ENCODE peak calls at places on chromosomes 16 and 17, in four cellular contexts. M is GM12878, I is K562, C is HepG2. B is an unnamed sample.
A peak's percentile ranks its signal among the peaks of the same experiment; 100 is the strongest.

GRCh38 chr17:17028878-17029535 is 13.2 kb upstream of the MPRIP start:
- DNase-seq in I (no peak), C (peak; percentile 63), M (no peak), B (no peak)

GRCh38 chr17:45956090-45956489 is 43.0 kb upstream of the STH start:
- DNase-seq in C (no peak), M (no peak), I (no peak), B (no peak)

GRCh38 chr16:13897806-13898205 is 22.1 kb upstream of the ERCC4 start:
- DNase-seq in C (no peak), M (no peak), I (no peak), B (no peak)

GRCh38 chr16:28136751-28137434 is 73.4 kb upstream of the GSG1L start:
- DNase-seq in M (no peak), C (no peak), I (no peak), B (no peak)

GRCh38 chr16:68732068-68732680 is 4.9 kb upstream of the CDH1 start:
- DNase-seq in C (peak; percentile 62), I (peak; percentile 84), M (no peak), B (peak; percentile 58)

GRCh38 chr17:80561541-80562114 is 17.0 kb downstream of the RPTOR start:
- DNase-seq in I (no peak), M (no peak), C (no peak), B (no peak)

GRCh38 chr17:50465635-50466034 is 3.0 kb downstream of the CHAD start:
- DNase-seq in I (no peak), M (no peak), C (no peak), B (no peak)

GRCh38 chr16:57736419-57737281 is 1.1 kb downstream of the KATNB1 start:
- DNase-seq in M (no peak), I (peak; percentile 53), C (peak; percentile 86), B (peak; percentile 36)

GRCh38 chr17:33288954-33289353 is 4.1 kb downstream of the ASIC2 start:
- DNase-seq in C (no peak), M (no peak), I (no peak), B (peak; percentile 21)

GRCh38 chr17:64614266-64615011 is 47.7 kb downstream of the SMURF2 start:
- DNase-seq in I (no peak), M (no peak), C (no peak), B (no peak)

GRCh38 chr17:68587847-68588246 is 13.3 kb downstream of the FAM20A start:
- DNase-seq in C (no peak), I (no peak), M (no peak), B (no peak)

GRCh38 chr16:89200850-89201466 is 621 bp upstream of the SLC22A31 start:
- DNase-seq in C (no peak), I (no peak), M (no peak), B (no peak)

GRCh38 chr17:55420776-55421178 is 858 bp downstream of the MMD start:
- DNase-seq in I (peak; percentile 22), C (no peak), M (no peak), B (peak; percentile 40)

GRCh38 chr17:81940538-81941483 is 3.7 kb upstream of the PYCR1 start:
- DNase-seq in I (no peak), M (no peak), C (no peak), B (no peak)

GRCh38 chr16:70685938-70686375 is at the start of gene MTSS2:
- DNase-seq in I (peak; percentile 93), M (no peak), C (peak; percentile 80), B (peak; percentile 82)

GRCh38 chr17:66578781-66579489 is 256.0 kb upstream of the CACNG5 start:
- DNase-seq in M (no peak), I (no peak), C (no peak), B (no peak)

GRCh38 chr17:67390646-67391480 is 13.8 kb downstream of the PITPNC1 start:
- DNase-seq in M (peak; percentile 87), I (no peak), C (peak; percentile 86), B (no peak)

GRCh38 chr16:48353565-48354163 is 31.5 kb downstream of the SIAH1 start:
- DNase-seq in M (peak; percentile 37), C (peak; percentile 78), I (peak; percentile 74), B (peak; percentile 70)

GRCh38 chr17:66760324-66760723 is 74.6 kb upstream of the CACNG5 start:
- DNase-seq in C (no peak), M (no peak), I (no peak), B (no peak)

GRCh38 chr17:77617516-77617915 is 341.0 kb upstream of the TNRC6C start:
- DNase-seq in C (no peak), I (no peak), M (no peak), B (no peak)

GRCh38 chr17:36731806-36732205 is 130.4 kb downstream of the MRM1 start:
- DNase-seq in C (no peak), I (no peak), M (no peak), B (peak; percentile 66)

GRCh38 chr17:58693751-58694150 is 1.3 kb downstream of the RAD51C start:
- DNase-seq in M (no peak), C (no peak), I (no peak), B (no peak)

GRCh38 chr17:71900830-71901229 is 220.0 kb upstream of the SOX9 start:
- DNase-seq in I (no peak), M (no peak), C (no peak), B (no peak)

GRCh38 chr17:64007838-64008282 is 9.7 kb downstream of the PRR29 start:
- DNase-seq in C (peak; percentile 52), M (no peak), I (peak; percentile 3), B (no peak)

GRCh38 chr16:86928517-86929148 is 350.3 kb downstream of the FOXL1 start:
- DNase-seq in I (no peak), C (no peak), M (no peak), B (no peak)

GRCh38 chr16:85216522-85217375 is 104.5 kb upstream of the CIBAR2 start:
- DNase-seq in M (no peak), C (no peak), I (peak; percentile 81), B (no peak)

GRCh38 chr17:59373879-59374495 is 42.5 kb downstream of the YPEL2 start:
- DNase-seq in I (no peak), M (no peak), C (no peak), B (no peak)

GRCh38 chr17:82216301-82217119 is 3.9 kb upstream of the CCDC57 start:
- DNase-seq in M (peak; percentile 59), C (peak; percentile 75), I (no peak), B (no peak)

GRCh38 chr17:44279586-44280344 is 11.8 kb upstream of the SLC4A1 start:
- DNase-seq in C (peak; percentile 86), M (peak; percentile 66), I (peak; percentile 80), B (peak; percentile 80)

GRCh38 chr17:27985306-27985705 is 57.2 kb upstream of the NLK start:
- DNase-seq in M (no peak), C (no peak), I (no peak), B (no peak)
- TF ChIP-seq ATF2 in M (no peak), C (no peak), I (no peak), B (no peak)

DNA sequence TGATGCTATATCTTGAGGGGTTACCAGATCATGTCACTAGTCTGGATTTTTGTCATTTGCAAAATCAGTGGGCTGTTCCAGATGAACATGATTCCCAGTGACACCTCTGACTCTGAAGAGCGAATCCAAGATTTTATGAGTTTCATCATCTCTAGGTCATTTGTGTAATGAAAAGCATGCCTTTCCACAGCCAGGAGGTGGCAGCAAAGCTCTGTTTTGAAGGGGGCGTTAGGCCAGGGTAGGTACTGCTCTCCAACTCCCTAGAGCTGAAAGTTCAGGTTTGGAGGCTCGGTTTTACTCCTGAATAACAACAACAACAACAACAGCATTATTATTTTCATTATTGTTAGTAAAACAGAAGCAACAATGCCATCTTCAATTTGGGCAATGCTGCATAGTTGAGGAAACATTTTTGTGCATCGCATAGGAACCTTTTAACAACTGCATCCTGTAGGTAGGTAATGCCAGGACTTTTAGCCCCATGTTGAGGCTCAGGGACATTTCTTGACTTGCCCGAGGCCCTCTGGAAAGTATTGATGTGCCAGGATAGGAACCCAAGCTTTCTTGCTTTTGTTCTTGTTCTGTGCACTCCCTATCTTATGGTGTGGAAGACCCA is 77.0 kb downstream of the MYH13 start:
- DNase-seq in C (peak; percentile 52), M (peak; percentile 21), I (peak; percentile 56), B (peak; percentile 80)
- TF ChIP-seq NR2C2 in C (no peak), M (no peak), I (no peak), B (no peak)

GRCh38 chr17:8930664-8931063 is 34.8 kb downstream of the PIK3R5 start:
- DNase-seq in C (no peak), M (no peak), I (no peak), B (no peak)

GRCh38 chr17:8940866-8941471 is 24.5 kb downstream of the PIK3R5 start:
- DNase-seq in M (no peak), C (no peak), I (no peak), B (no peak)

GRCh38 chr17:8939496-8940334 is 25.8 kb downstream of the PIK3R5 start:
- DNase-seq in I (no peak), C (no peak), M (peak; percentile 79), B (no peak)

DNA sequence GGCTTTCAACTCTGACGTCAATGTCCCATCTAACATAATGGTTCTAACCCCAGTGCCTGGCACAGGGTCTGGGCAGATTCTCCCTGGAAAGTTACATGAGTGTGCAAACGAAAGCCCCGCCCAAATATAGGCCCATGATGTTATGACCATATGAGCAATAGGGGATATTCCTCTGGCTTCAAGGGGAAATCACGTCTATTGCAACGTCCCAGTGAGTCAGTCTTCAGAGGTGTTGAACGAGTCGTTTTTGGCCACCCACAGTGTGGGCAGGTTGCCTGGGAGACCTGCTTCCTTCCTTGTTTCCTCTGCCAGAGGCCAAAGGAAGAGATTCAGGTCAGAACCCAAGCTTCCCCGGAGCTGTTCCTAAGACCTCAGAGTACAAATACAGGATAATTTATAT is 30.3 kb downstream of the PIK3R5 start:
- DNase-seq in C (no peak), I (no peak), M (no peak), B (no peak)
- TF ChIP-seq ATF2 in C (no peak), I (no peak), M (peak; percentile 69), B (no peak)

DNA sequence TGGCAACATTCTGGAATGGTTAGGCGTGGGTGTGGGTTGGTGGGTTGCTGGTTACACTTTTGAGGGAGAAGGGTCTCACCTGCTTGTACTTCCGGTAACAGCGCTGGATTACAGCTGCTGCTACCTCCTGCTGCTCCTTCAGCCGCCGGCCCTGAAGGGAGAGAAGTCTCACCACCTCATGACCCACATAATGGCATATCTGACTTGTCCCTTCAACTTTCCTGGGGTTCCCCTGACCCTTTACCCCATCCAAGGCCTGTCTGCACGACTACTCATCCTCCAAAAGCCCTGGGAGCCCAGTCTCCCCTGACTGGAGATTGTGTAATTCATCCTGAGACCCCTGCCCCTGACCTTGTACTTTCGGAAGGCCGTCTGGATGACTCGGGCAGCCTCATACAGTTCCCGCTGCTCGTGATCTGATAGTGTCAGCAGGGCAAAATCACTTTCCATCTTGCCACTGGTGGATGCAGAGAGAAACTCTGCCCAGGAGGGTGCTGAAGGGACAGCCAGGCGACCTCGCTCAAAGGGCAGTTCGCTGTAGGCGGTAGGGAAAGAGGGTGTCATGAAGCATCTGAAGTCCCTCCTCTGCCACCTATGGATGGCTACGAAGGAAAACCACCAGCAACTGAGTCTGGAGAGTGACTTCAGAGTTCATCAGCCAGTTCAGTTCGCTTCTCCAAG is 2.1 kb upstream of the SPAG7 start:
- DNase-seq in I (no peak), C (peak; percentile 46), M (no peak), B (no peak)
- TF ChIP-seq NR2C2 in I (no peak), C (no peak), M (no peak), B (no peak)

GRCh38 chr17:18994626-18995025 is 9.9 kb downstream of the FAM83G start:
- DNase-seq in M (no peak), I (no peak), C (no peak), B (no peak)
- TF ChIP-seq ATF2 in M (no peak), I (no peak), C (no peak), B (no peak)

GRCh38 chr17:42459983-42460300 is 1.3 kb downstream of the ATP6V0A1 start:
- DNase-seq in M (no peak), C (no peak), I (no peak), B (no peak)
- TF ChIP-seq NR2C2 in M (no peak), C (no peak), I (no peak), B (no peak)